ENCODE peak calls at places on chromosome 13, in eight cellular contexts. P, S, F, X, H, N, D and T are unnamed samples.
A peak's percentile ranks its signal among the peaks of the same experiment; 100 is the strongest.

GRCh38 chr13:24270639-24271131 is 38.7 kb upstream of the C1QTNF9 start:
- DNase-seq in X (no peak), P (peak; percentile 42), N (no peak), S (peak; percentile 85), D (no peak), H (peak; percentile 59), F (peak; percentile 76), T (peak; percentile 42)

GRCh38 chr13:98476106-98476505 is 100.8 kb downstream of the STK24 start:
- DNase-seq in D (peak; percentile 60), H (peak; percentile 74), N (peak; percentile 49), X (no peak), P (no peak), F (peak; percentile 71), S (no peak), T (no peak)

GRCh38 chr13:87889241-87889640 is 218.1 kb downstream of the SLITRK5 start:
- DNase-seq in N (no peak), X (no peak), H (no peak), P (no peak), S (no peak), F (no peak), D (no peak), T (no peak)

GRCh38 chr13:81048026-81048461 is 707.1 kb upstream of the SPRY2 start:
- DNase-seq in P (no peak), S (no peak), N (no peak), H (no peak), D (no peak), F (no peak), X (no peak), T (no peak)

GRCh38 chr13:46342538-46342937 is 44.5 kb downstream of the RUBCNL start:
- DNase-seq in F (no peak), P (no peak), H (no peak), N (no peak), D (no peak), S (no peak), X (no peak), T (no peak)

GRCh38 chr13:30565658-30566057 is 52.1 kb upstream of the USPL1 start:
- DNase-seq in D (no peak), F (no peak), H (no peak), P (no peak), X (no peak), N (no peak), S (no peak), T (no peak)

GRCh38 chr13:98542568-98543379 is 34.1 kb downstream of the STK24 start:
- DNase-seq in X (no peak), F (peak; percentile 48), P (no peak), H (no peak), N (no peak), S (no peak), D (no peak), T (no peak)

GRCh38 chr13:112129557-112129956 is 62.6 kb downstream of the SOX1 start:
- DNase-seq in D (no peak), P (no peak), X (no peak), F (no peak), N (no peak), H (no peak), S (no peak), T (no peak)

GRCh38 chr13:113400621-113401451 is 36.9 kb upstream of the GRTP1 start:
- DNase-seq in N (no peak), X (no peak), F (no peak), D (no peak), S (no peak), P (peak; percentile 82), H (no peak), T (no peak)

GRCh38 chr13:25214371-25215252 is 42.5 kb upstream of the AMER2 start:
- DNase-seq in N (peak; percentile 33), F (no peak), P (no peak), D (no peak), X (no peak), H (no peak), S (no peak), T (no peak)

GRCh38 chr13:89568276-89568675 is 1779.2 kb upstream of the MIR17HG start:
- DNase-seq in X (no peak), H (no peak), D (no peak), S (no peak), F (no peak), P (no peak), N (no peak), T (no peak)

GRCh38 chr13:73497430-73497829 is 438.6 kb downstream of the KLF5 start:
- DNase-seq in D (no peak), H (no peak), P (no peak), X (no peak), F (no peak), N (no peak), S (no peak), T (no peak)

GRCh38 chr13:23986619-23987018 is 89.3 kb upstream of the C1QTNF9B start:
- DNase-seq in H (no peak), X (no peak), F (no peak), N (no peak), D (no peak), P (no peak), S (no peak), T (no peak)